ENCODE peak calls at places on chromosomes 2 and 18, in ten cellular contexts. J, P, I, V, S, L, W, K, M and U are unnamed samples.
A peak's percentile ranks its signal among the peaks of the same experiment; 100 is the strongest.

GRCh38 chr18:51525453-51526225 is 328.2 kb upstream of the MEX3C start:
- DNase-seq in W (no peak), I (no peak), L (no peak), M (no peak), J (no peak), K (no peak), P (no peak), S (no peak), V (no peak), U (no peak)

GRCh38 chr2:107380912-107381311 is 445.8 kb upstream of the RGPD4 start:
- DNase-seq in K (no peak), L (no peak), W (peak; percentile 8), P (no peak), J (no peak), V (no peak), S (no peak), I (no peak), M (no peak), U (no peak)

GRCh38 chr2:138476940-138477339 is 24.6 kb upstream of the SPOPL start:
- DNase-seq in J (no peak), I (no peak), P (no peak), M (no peak), K (peak; percentile 20), W (no peak), S (no peak), V (no peak), L (no peak), U (no peak)

GRCh38 chr2:23681356-23682140 is 245.4 kb downstream of the ATAD2B start:
- DNase-seq in W (no peak), L (no peak), K (no peak), V (no peak), P (no peak), J (no peak), I (no peak), M (no peak), S (no peak), U (no peak)

GRCh38 chr18:37499008-37499407 is 66.6 kb downstream of the CELF4 start:
- DNase-seq in S (no peak), W (no peak), P (no peak), J (no peak), K (no peak), I (no peak), M (no peak), V (no peak), L (no peak), U (no peak)

GRCh38 chr2:36707050-36707449 is 10.5 kb downstream of the VIT start:
- DNase-seq in W (peak; percentile 66), J (peak; percentile 43), S (no peak), I (peak; percentile 29), L (peak; percentile 75), P (peak; percentile 45), V (no peak), M (peak; percentile 51), K (no peak), U (peak; percentile 22)

GRCh38 chr2:64832926-64833325 is 156.3 kb upstream of the SLC1A4 start:
- DNase-seq in V (no peak), S (no peak), L (no peak), W (peak; percentile 33), J (no peak), K (no peak), M (no peak), P (no peak), I (peak; percentile 14), U (no peak)

GRCh38 chr2:104862061-104862941 is 8.4 kb downstream of the POU3F3 start:
- DNase-seq in J (no peak), S (no peak), I (no peak), P (no peak), L (peak; percentile 82), M (no peak), V (no peak), W (no peak), K (peak; percentile 44), U (peak; percentile 76)

GRCh38 chr18:10872297-10872696 is 277.1 kb downstream of the PIEZO2 start:
- DNase-seq in P (peak; percentile 47), W (no peak), I (no peak), S (no peak), J (peak; percentile 32), L (no peak), K (no peak), V (peak; percentile 24), M (peak; percentile 11), U (no peak)

GRCh38 chr18:68826111-68826510 is 28.2 kb downstream of the CCDC102B start:
- DNase-seq in L (peak; percentile 6), W (no peak), S (no peak), P (peak; percentile 37), I (no peak), K (no peak), V (no peak), M (no peak), J (no peak), U (no peak)

GRCh38 chr2:17851731-17852585 is 26.5 kb upstream of the KCNS3 start:
- DNase-seq in P (peak; percentile 80), V (peak; percentile 61), L (peak; percentile 59), K (peak; percentile 76), J (peak; percentile 70), M (peak; percentile 71), S (peak; percentile 71), W (peak; percentile 79), I (peak; percentile 69), U (peak; percentile 74)

GRCh38 chr2:60358471-60358870 is 195.0 kb downstream of the BCL11A start:
- DNase-seq in W (no peak), L (no peak), V (no peak), M (no peak), J (no peak), P (no peak), S (no peak), I (no peak), K (no peak), U (no peak)

GRCh38 chr2:14960686-14961324 is 328.3 kb downstream of the LRATD1 start:
- DNase-seq in W (peak; percentile 91), S (no peak), V (no peak), K (no peak), P (no peak), I (no peak), J (no peak), M (no peak), L (peak; percentile 61), U (peak; percentile 50)

GRCh38 chr2:74374509-74375205 is 5.5 kb downstream of the DCTN1 start:
- DNase-seq in S (no peak), K (peak; percentile 89), I (peak; percentile 72), M (peak; percentile 73), L (peak; percentile 83), W (no peak), J (peak; percentile 75), P (peak; percentile 78), V (peak; percentile 67), U (peak; percentile 80)

DNA sequence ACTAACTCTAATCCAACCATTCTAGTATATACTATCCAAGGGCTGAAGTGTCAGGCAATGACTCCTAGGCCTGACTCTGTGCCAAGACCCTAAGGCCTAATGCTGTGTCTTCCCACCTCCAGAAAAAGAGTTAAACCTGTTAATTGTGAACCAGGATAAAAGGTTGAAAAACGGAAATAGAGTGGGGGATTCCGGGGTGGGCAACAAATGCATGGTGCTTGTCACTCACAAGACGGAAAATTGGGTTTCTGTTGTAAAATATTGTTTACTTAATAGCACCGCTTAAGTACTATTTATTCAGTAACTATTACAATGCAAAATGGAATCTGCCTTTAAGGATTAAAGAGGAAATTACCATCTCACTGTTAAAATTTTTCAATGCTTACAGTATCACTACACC is 3.2 kb downstream of the STK17B start:
- DNase-seq in I (peak; percentile 68), L (peak; percentile 64), K (no peak), P (peak; percentile 51), M (peak; percentile 30), V (no peak), W (peak; percentile 82), J (peak; percentile 16), S (no peak), U (peak; percentile 72)
- H3K4me3 ChIP-seq in I (peak overlapping the region; percentile 36), L (peak overlapping the region; percentile 16), K (no peak overlapping the region), P (peak overlapping the region; percentile 53), M (peak overlapping the region; percentile 19), V (no peak overlapping the region), W (peak overlapping the region; percentile 96), J (no peak overlapping the region), S (peak overlapping the region; percentile 5), U (peak overlapping the region; percentile 32)

DNA sequence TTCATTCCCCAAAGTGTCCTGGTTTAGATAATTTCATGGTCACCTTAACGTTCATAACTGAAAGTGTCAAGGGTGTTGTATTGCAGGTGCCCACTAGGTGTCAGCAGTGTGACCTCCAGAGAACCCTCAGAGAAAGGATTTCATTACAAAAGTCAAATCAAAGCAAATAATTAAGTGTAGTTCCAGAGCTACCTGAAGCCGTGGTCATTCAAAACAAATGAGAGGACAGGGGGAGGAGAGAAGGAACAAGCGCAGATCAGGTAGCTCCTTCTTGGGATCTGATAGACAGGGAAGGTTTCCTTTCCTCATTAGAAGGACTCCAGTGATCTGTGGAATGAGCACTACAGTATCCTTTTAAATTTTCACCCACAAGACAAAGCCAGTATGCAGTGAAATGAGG is at the start of gene SLC9A4:
- DNase-seq in M (peak; percentile 65), K (peak; percentile 51), S (peak; percentile 8), L (peak; percentile 17), J (peak; percentile 59), P (peak; percentile 59), W (peak; percentile 81), I (peak; percentile 36), V (peak; percentile 57), U (peak; percentile 45)
- TF ChIP-seq CTCF in M (peak; percentile 95), K (peak; percentile 90), S (peak; percentile 89), L (peak; percentile 91), J (peak; percentile 89), P (peak; percentile 91), W (peak; percentile 95), I (peak; percentile 73), V (peak; percentile 80), U (peak; percentile 85)

GRCh38 chr2:10085852-10086148 is 5.6 kb upstream of the CYS1 start:
- DNase-seq in S (no peak), P (no peak), V (peak; percentile 40), M (no peak), I (no peak), J (no peak), W (no peak), L (no peak), K (no peak), U (no peak)

GRCh38 chr2:10084956-10085851 is 5.0 kb upstream of the CYS1 start:
- DNase-seq in W (no peak), I (no peak), K (no peak), P (no peak), S (no peak), J (no peak), M (no peak), L (no peak), V (no peak), U (no peak)

GRCh38 chr2:10084567-10084910 is 4.3 kb upstream of the CYS1 start:
- DNase-seq in L (no peak), P (no peak), I (no peak), J (no peak), V (no peak), W (no peak), K (no peak), M (no peak), S (no peak), U (no peak)

GRCh38 chr2:10086950-10087349 is 6.7 kb upstream of the CYS1 start:
- DNase-seq in V (peak; percentile 31), L (no peak), S (no peak), J (no peak), W (no peak), I (peak; percentile 19), K (no peak), M (no peak), P (no peak), U (no peak)

GRCh38 chr2:10083692-10084566 is 3.7 kb upstream of the CYS1 start:
- DNase-seq in K (no peak), I (no peak), S (no peak), P (no peak), M (no peak), W (no peak), J (no peak), L (no peak), V (no peak), U (no peak)
- H3K4me3 ChIP-seq in K (no peak overlapping the region), I (no peak overlapping the region), S (no peak overlapping the region), P (no peak overlapping the region), M (no peak overlapping the region), W (no peak overlapping the region), J (no peak overlapping the region), L (no peak overlapping the region), V (no peak overlapping the region), U (no peak overlapping the region)

GRCh38 chr18:12604445-12605007 is 53.4 kb downstream of the SPIRE1 start:
- DNase-seq in K (no peak), M (no peak), L (no peak), I (no peak), S (peak; percentile 9), P (no peak), W (no peak), J (no peak), V (no peak), U (no peak)
- TF ChIP-seq CTCF in K (peak; percentile 5), M (no peak), L (peak; percentile 2), I (peak; percentile 9), S (no peak), P (no peak), W (peak; percentile 51), J (peak; percentile 25), V (no peak), U (peak; percentile 18)